ENCODE peak calls at places on chromosomes 6 and 20, in seven cellular contexts. G, V, H, D, L, P and O are unnamed samples.

GRCh38 chr20:31764641-31765305 is 25.7 kb downstream of the TPX2 start:
- DNase-seq in G (no peak), V (no peak), H (no peak), D (no peak), L (no peak), P (no peak), O (no peak)

GRCh38 chr6:16623029-16623653 is 138.1 kb downstream of the ATXN1 start:
- DNase-seq in G (no peak), V (no peak), H (no peak), D (no peak), L (no peak), P (no peak), O (no peak)

GRCh38 chr6:31859923-31860322 is 2.7 kb downstream of the NEU1 start:
- DNase-seq in G (no peak), V (no peak), H (no peak), D (no peak), L (no peak), P (no peak), O (no peak)

GRCh38 chr6:41966961-41967311 is 25.3 kb upstream of the CCND3 start:
- DNase-seq in G (peak; percentile 84), V (no peak), H (no peak), D (peak; percentile 2), L (no peak), P (no peak), O (no peak)

GRCh38 chr6:119024111-119024510 is 54.4 kb downstream of the FAM184A start:
- DNase-seq in G (no peak), V (no peak), H (no peak), D (no peak), L (no peak), P (no peak), O (no peak)

GRCh38 chr6:136923116-136923953 is 1.2 kb downstream of the SLC35D3 start:
- DNase-seq in G (no peak), V (peak; percentile 62), H (no peak), D (no peak), L (no peak), P (no peak), O (no peak)

GRCh38 chr6:150145830-150146229 is 3.0 kb downstream of the PPP1R14C start:
- DNase-seq in G (no peak), V (no peak), H (no peak), D (no peak), L (no peak), P (no peak), O (no peak)

GRCh38 chr6:42104095-42104806 is 38.2 kb downstream of the C6orf132 start:
- DNase-seq in G (peak; percentile 61), V (peak; percentile 93), H (peak; percentile 90), D (peak; percentile 91), L (peak; percentile 59), P (peak; percentile 70), O (no peak)

DNA sequence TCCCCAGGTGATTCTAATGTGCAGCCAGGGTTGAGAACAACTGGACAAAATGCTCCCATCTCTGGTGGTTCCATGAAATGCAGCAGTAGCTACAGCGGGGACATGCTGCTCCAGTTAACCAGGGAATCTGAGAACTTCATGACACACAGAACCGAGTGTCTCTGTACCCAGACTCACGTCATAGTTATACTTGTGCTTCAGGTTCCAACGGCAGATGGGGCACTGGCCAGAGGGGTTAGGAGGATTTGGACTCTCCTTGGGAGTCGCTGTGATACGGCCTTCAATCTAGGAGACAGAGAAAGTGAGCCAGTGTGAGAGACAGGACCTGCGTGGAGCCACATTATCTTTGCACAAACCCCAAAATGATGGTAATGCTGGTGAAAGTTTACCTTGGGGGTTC is 9.2 kb downstream of the MRPS18A start:
- DNase-seq in G (no peak), V (no peak), H (no peak), D (no peak), L (no peak), P (no peak), O (no peak)
- H3K4me1 ChIP-seq in G (peaks cover 14% of the 10 kb centered on the region), V (no peaks in the 10 kb centered on the region), H (peaks cover 21% of the 10 kb centered on the region), D (peaks cover 5% of the 10 kb centered on the region), L (peaks cover 5% of the 10 kb centered on the region), P (peaks cover 34% of the 10 kb centered on the region), O (peaks cover 18% of the 10 kb centered on the region)

GRCh38 chr20:63863798-63864544 is 1.1 kb upstream of the TPD52L2 start:
- DNase-seq in G (peak; percentile 90), V (peak; percentile 68), H (peak; percentile 98), D (peak; percentile 93), L (peak; percentile 87), P (peak; percentile 91), O (peak; percentile 94)
- TF ChIP-seq POLR2A in G (no peak), V (no peak), H (no peak), D (no peak), L (no peak), P (no peak), O (peak; percentile 2)

DNA sequence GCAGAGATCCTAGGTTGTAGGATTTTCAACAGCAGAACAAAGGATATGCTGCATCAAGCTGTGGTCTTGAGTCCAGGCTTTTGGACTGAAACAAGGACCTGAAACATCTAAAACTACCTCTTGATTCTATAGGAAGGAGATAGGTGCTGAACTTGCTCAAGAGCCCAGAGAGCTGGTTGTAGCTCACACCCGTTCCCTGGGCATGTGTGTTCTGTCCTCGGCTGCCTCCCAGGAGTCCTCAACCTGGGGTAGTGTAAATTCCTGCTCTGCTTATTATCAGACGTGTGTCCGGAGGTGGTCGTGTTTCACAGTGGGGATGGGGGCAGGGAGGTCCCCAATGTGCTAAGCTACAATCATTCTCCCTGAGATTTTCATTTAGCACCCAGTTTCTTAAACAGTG is 4.8 kb downstream of the NOP56 start:
- DNase-seq in G (no peak), V (no peak), H (no peak), D (no peak), L (no peak), P (no peak), O (no peak)
- TF ChIP-seq POLR2AphosphoS5 in G (no peak), V (peak; percentile 56), H (no peak), D (no peak), L (no peak), P (no peak), O (no peak)

GRCh38 chr6:34237722-34238506 is 1.2 kb downstream of the HMGA1 start:
- DNase-seq in G (peak; percentile 59), V (peak; percentile 63), H (peak; percentile 93), D (peak; percentile 68), L (no peak), P (peak; percentile 68), O (no peak)
- H3K4me1 ChIP-seq in G (peaks cover 43% of the 10 kb centered on the region), V (peaks cover 29% of the 10 kb centered on the region), H (peaks cover 27% of the 10 kb centered on the region), D (peaks cover 24% of the 10 kb centered on the region), L (peaks cover 23% of the 10 kb centered on the region), P (peaks cover 25% of the 10 kb centered on the region), O (peaks cover 19% of the 10 kb centered on the region)